ENCODE peak calls at places on chromosomes 11 and 22, in five cellular contexts. One of them, this sample, is unnamed.

GRCh38 chr22:41308544-41308947 is 7.2 kb downstream of the ZC3H7B start:
- DNase-seq in activated CD8-positive, alpha-beta T cell treated with anti-CD3 and anti-CD28 coated beads for 36 hours: no peak
- DNase-seq in HCT116: no peak
- DNase-seq in OCI-LY7: no peak
- DNase-seq in dorsolateral prefrontal cortex: no peak
- DNase-seq in this sample: no peak

GRCh38 chr11:33857924-33858323 is 34.0 kb downstream of the LMO2 start:
- DNase-seq in activated CD8-positive, alpha-beta T cell treated with anti-CD3 and anti-CD28 coated beads for 36 hours: peak
- DNase-seq in HCT116: peak
- DNase-seq in OCI-LY7: peak
- DNase-seq in dorsolateral prefrontal cortex: peak
- DNase-seq in this sample: peak

GRCh38 chr22:45783690-45784089 is 112.1 kb downstream of the ATXN10 start:
- DNase-seq in activated CD8-positive, alpha-beta T cell treated with anti-CD3 and anti-CD28 coated beads for 36 hours: no peak
- DNase-seq in HCT116: no peak
- DNase-seq in OCI-LY7: no peak
- DNase-seq in dorsolateral prefrontal cortex: no peak
- DNase-seq in this sample: no peak

GRCh38 chr22:24141586-24141985 is 39.7 kb upstream of the SUSD2 start:
- DNase-seq in activated CD8-positive, alpha-beta T cell treated with anti-CD3 and anti-CD28 coated beads for 36 hours: peak
- DNase-seq in HCT116: no peak
- DNase-seq in OCI-LY7: no peak
- DNase-seq in dorsolateral prefrontal cortex: no peak
- DNase-seq in this sample: peak

GRCh38 chr11:45982656-45983470 is 60.4 kb downstream of the LARGE2 start:
- DNase-seq in activated CD8-positive, alpha-beta T cell treated with anti-CD3 and anti-CD28 coated beads for 36 hours: peak
- DNase-seq in HCT116: peak
- DNase-seq in OCI-LY7: no peak
- DNase-seq in dorsolateral prefrontal cortex: peak
- DNase-seq in this sample: no peak

GRCh38 chr11:20161923-20162322 is 1.6 kb upstream of the DBX1 start:
- DNase-seq in activated CD8-positive, alpha-beta T cell treated with anti-CD3 and anti-CD28 coated beads for 36 hours: no peak
- DNase-seq in HCT116: no peak
- DNase-seq in OCI-LY7: no peak
- DNase-seq in dorsolateral prefrontal cortex: no peak
- DNase-seq in this sample: no peak

GRCh38 chr11:63868399-63869064 is 29.6 kb downstream of the MARK2 start:
- DNase-seq in activated CD8-positive, alpha-beta T cell treated with anti-CD3 and anti-CD28 coated beads for 36 hours: no peak
- DNase-seq in HCT116: no peak
- DNase-seq in OCI-LY7: no peak
- DNase-seq in dorsolateral prefrontal cortex: no peak
- DNase-seq in this sample: no peak

GRCh38 chr11:1570001-1570453 is 2.0 kb downstream of the DUSP8 start:
- DNase-seq in activated CD8-positive, alpha-beta T cell treated with anti-CD3 and anti-CD28 coated beads for 36 hours: no peak
- DNase-seq in HCT116: no peak
- DNase-seq in OCI-LY7: no peak
- DNase-seq in dorsolateral prefrontal cortex: peak
- DNase-seq in this sample: no peak

GRCh38 chr11:33490842-33491370 is 209.7 kb downstream of the C11orf91 start:
- DNase-seq in activated CD8-positive, alpha-beta T cell treated with anti-CD3 and anti-CD28 coated beads for 36 hours: no peak
- DNase-seq in HCT116: no peak
- DNase-seq in OCI-LY7: peak
- DNase-seq in dorsolateral prefrontal cortex: no peak
- DNase-seq in this sample: no peak

GRCh38 chr11:71222318-71223080 is 29.9 kb downstream of the SHANK2 start:
- DNase-seq in activated CD8-positive, alpha-beta T cell treated with anti-CD3 and anti-CD28 coated beads for 36 hours: no peak
- DNase-seq in HCT116: no peak
- DNase-seq in OCI-LY7: no peak
- DNase-seq in dorsolateral prefrontal cortex: peak
- DNase-seq in this sample: no peak

GRCh38 chr11:93652161-93652597 is 9.3 kb upstream of the CEP295 start:
- DNase-seq in activated CD8-positive, alpha-beta T cell treated with anti-CD3 and anti-CD28 coated beads for 36 hours: no peak
- DNase-seq in HCT116: no peak
- DNase-seq in OCI-LY7: peak
- DNase-seq in dorsolateral prefrontal cortex: no peak
- DNase-seq in this sample: no peak

GRCh38 chr11:17164361-17165246 is 43.2 kb downstream of the PIK3C2A start:
- DNase-seq in activated CD8-positive, alpha-beta T cell treated with anti-CD3 and anti-CD28 coated beads for 36 hours: peak
- DNase-seq in HCT116: no peak
- DNase-seq in OCI-LY7: no peak
- DNase-seq in dorsolateral prefrontal cortex: no peak
- DNase-seq in this sample: peak

GRCh38 chr11:17923213-17923612 is 89.6 kb downstream of the SERGEF start:
- DNase-seq in activated CD8-positive, alpha-beta T cell treated with anti-CD3 and anti-CD28 coated beads for 36 hours: no peak
- DNase-seq in HCT116: no peak
- DNase-seq in OCI-LY7: no peak
- DNase-seq in dorsolateral prefrontal cortex: no peak
- DNase-seq in this sample: no peak

GRCh38 chr11:82676483-82677094 is 57.1 kb downstream of the FAM181B start:
- DNase-seq in activated CD8-positive, alpha-beta T cell treated with anti-CD3 and anti-CD28 coated beads for 36 hours: no peak
- DNase-seq in HCT116: no peak
- DNase-seq in OCI-LY7: peak
- DNase-seq in dorsolateral prefrontal cortex: no peak
- DNase-seq in this sample: no peak

GRCh38 chr11:64924910-64925284 is 408 bp downstream of the PPP2R5B start:
- DNase-seq in activated CD8-positive, alpha-beta T cell treated with anti-CD3 and anti-CD28 coated beads for 36 hours: peak
- DNase-seq in HCT116: no peak
- DNase-seq in OCI-LY7: no peak
- DNase-seq in dorsolateral prefrontal cortex: no peak
- DNase-seq in this sample: peak

GRCh38 chr11:14422052-14422813 is 63.2 kb upstream of the RRAS2 start:
- DNase-seq in activated CD8-positive, alpha-beta T cell treated with anti-CD3 and anti-CD28 coated beads for 36 hours: no peak
- DNase-seq in HCT116: peak
- DNase-seq in OCI-LY7: no peak
- DNase-seq in dorsolateral prefrontal cortex: peak
- DNase-seq in this sample: no peak

GRCh38 chr22:22422629-22423112 is 85.9 kb downstream of the ZNF280B start:
- DNase-seq in activated CD8-positive, alpha-beta T cell treated with anti-CD3 and anti-CD28 coated beads for 36 hours: peak
- DNase-seq in HCT116: peak
- DNase-seq in OCI-LY7: peak
- DNase-seq in dorsolateral prefrontal cortex: no peak
- DNase-seq in this sample: peak

GRCh38 chr11:134559617-134559992 is 147.6 kb upstream of the B3GAT1 start:
- DNase-seq in activated CD8-positive, alpha-beta T cell treated with anti-CD3 and anti-CD28 coated beads for 36 hours: no peak
- DNase-seq in HCT116: no peak
- DNase-seq in OCI-LY7: no peak
- DNase-seq in dorsolateral prefrontal cortex: no peak
- DNase-seq in this sample: no peak

GRCh38 chr11:66264893-66265292 is 3.5 kb upstream of the RAB1B start:
- DNase-seq in activated CD8-positive, alpha-beta T cell treated with anti-CD3 and anti-CD28 coated beads for 36 hours: peak
- DNase-seq in HCT116: no peak
- DNase-seq in OCI-LY7: peak
- DNase-seq in dorsolateral prefrontal cortex: no peak
- DNase-seq in this sample: no peak

GRCh38 chr22:35966314-35967045 is 62.1 kb downstream of the RBFOX2 start:
- DNase-seq in activated CD8-positive, alpha-beta T cell treated with anti-CD3 and anti-CD28 coated beads for 36 hours: no peak
- DNase-seq in HCT116: no peak
- DNase-seq in OCI-LY7: no peak
- DNase-seq in dorsolateral prefrontal cortex: no peak
- DNase-seq in this sample: no peak

GRCh38 chr11:65418681-65419459 is 3.7 kb upstream of the NEAT1 start:
- DNase-seq in activated CD8-positive, alpha-beta T cell treated with anti-CD3 and anti-CD28 coated beads for 36 hours: peak
- DNase-seq in HCT116: peak
- DNase-seq in OCI-LY7: peak
- DNase-seq in dorsolateral prefrontal cortex: peak
- DNase-seq in this sample: peak

GRCh38 chr11:75779960-75780359 is 11.4 kb downstream of the DGAT2 start:
- DNase-seq in activated CD8-positive, alpha-beta T cell treated with anti-CD3 and anti-CD28 coated beads for 36 hours: no peak
- DNase-seq in HCT116: no peak
- DNase-seq in OCI-LY7: no peak
- DNase-seq in dorsolateral prefrontal cortex: peak
- DNase-seq in this sample: no peak

GRCh38 chr11:73585834-73586575 is 11.9 kb downstream of the FAM168A start:
- DNase-seq in activated CD8-positive, alpha-beta T cell treated with anti-CD3 and anti-CD28 coated beads for 36 hours: no peak
- DNase-seq in HCT116: no peak
- DNase-seq in OCI-LY7: no peak
- DNase-seq in dorsolateral prefrontal cortex: no peak
- DNase-seq in this sample: no peak

GRCh38 chr11:85595285-85595884 is 31.8 kb downstream of the DLG2 start:
- DNase-seq in activated CD8-positive, alpha-beta T cell treated with anti-CD3 and anti-CD28 coated beads for 36 hours: no peak
- DNase-seq in HCT116: peak
- DNase-seq in OCI-LY7: peak
- DNase-seq in dorsolateral prefrontal cortex: no peak
- DNase-seq in this sample: peak

GRCh38 chr11:112773256-112773655 is 188.0 kb upstream of the NCAM1 start:
- DNase-seq in activated CD8-positive, alpha-beta T cell treated with anti-CD3 and anti-CD28 coated beads for 36 hours: no peak
- DNase-seq in HCT116: no peak
- DNase-seq in OCI-LY7: no peak
- DNase-seq in dorsolateral prefrontal cortex: peak
- DNase-seq in this sample: no peak

GRCh38 chr11:129788278-129788677 is 27.4 kb upstream of the TMEM45B start:
- DNase-seq in activated CD8-positive, alpha-beta T cell treated with anti-CD3 and anti-CD28 coated beads for 36 hours: no peak
- DNase-seq in HCT116: no peak
- DNase-seq in OCI-LY7: no peak
- DNase-seq in dorsolateral prefrontal cortex: no peak
- DNase-seq in this sample: no peak

GRCh38 chr22:32407332-32407731 is 4.7 kb downstream of the RTCB start:
- DNase-seq in activated CD8-positive, alpha-beta T cell treated with anti-CD3 and anti-CD28 coated beads for 36 hours: no peak
- DNase-seq in HCT116: no peak
- DNase-seq in OCI-LY7: peak
- DNase-seq in dorsolateral prefrontal cortex: no peak
- DNase-seq in this sample: no peak

GRCh38 chr11:87445002-87445401 is 407.3 kb downstream of the TMEM135 start:
- DNase-seq in activated CD8-positive, alpha-beta T cell treated with anti-CD3 and anti-CD28 coated beads for 36 hours: no peak
- DNase-seq in HCT116: no peak
- DNase-seq in OCI-LY7: no peak
- DNase-seq in dorsolateral prefrontal cortex: no peak
- DNase-seq in this sample: no peak

DNA sequence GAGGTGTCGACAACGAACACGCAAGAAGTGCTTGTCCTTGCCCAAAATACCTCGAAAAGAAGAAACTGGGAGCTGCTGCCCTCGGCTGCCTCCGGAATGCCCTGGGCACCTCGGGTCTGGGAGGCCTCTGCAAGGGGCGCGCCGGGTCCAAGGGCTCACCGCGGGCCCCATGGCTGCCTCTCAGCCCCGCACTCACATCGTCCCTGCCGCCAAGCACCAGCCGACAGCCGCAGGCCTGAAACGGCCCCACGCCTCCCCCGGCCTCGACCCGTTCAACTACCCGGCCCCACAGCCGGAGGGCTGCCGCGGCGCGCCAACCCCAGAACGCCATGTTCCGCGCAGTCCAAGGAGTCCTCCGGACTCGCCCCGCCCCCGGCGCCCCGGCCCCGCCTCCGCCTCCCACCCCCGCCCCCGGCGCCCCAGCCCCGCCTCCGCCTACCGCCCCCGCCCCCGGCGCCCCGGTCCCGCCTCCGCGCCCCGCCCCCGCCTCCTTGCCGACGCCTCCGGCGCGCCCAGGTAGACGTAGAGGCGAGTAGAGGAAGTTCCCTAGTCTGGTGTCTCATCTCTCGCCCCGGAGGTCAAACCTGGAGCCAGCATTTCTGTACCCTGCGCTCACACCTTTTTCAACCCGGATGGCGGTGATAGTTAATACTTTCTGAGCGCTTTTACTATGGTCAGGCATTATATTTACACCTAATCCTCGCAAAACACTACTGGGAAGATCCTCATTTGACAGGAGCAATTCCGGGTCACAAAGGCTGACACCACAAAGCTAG is at the start of gene SIRT3:
- DNase-seq in activated CD8-positive, alpha-beta T cell treated with anti-CD3 and anti-CD28 coated beads for 36 hours: peak
- DNase-seq in HCT116: peak
- DNase-seq in OCI-LY7: peak
- DNase-seq in dorsolateral prefrontal cortex: peak
- DNase-seq in this sample: peak
- TF ChIP-seq CTCF in activated CD8-positive, alpha-beta T cell treated with anti-CD3 and anti-CD28 coated beads for 36 hours: no peak
- TF ChIP-seq CTCF in HCT116: no peak
- TF ChIP-seq CTCF in OCI-LY7: no peak
- TF ChIP-seq CTCF in dorsolateral prefrontal cortex: no peak
- TF ChIP-seq CTCF in this sample: no peak

GRCh38 chr11:27717801-27718229 is 17.6 kb upstream of the BDNF start:
- DNase-seq in activated CD8-positive, alpha-beta T cell treated with anti-CD3 and anti-CD28 coated beads for 36 hours: no peak
- DNase-seq in HCT116: no peak
- DNase-seq in OCI-LY7: no peak
- DNase-seq in dorsolateral prefrontal cortex: no peak
- DNase-seq in this sample: no peak

GRCh38 chr11:27719575-27719925 is 19.3 kb upstream of the BDNF start:
- DNase-seq in activated CD8-positive, alpha-beta T cell treated with anti-CD3 and anti-CD28 coated beads for 36 hours: no peak
- DNase-seq in HCT116: no peak
- DNase-seq in OCI-LY7: no peak
- DNase-seq in dorsolateral prefrontal cortex: no peak
- DNase-seq in this sample: no peak

GRCh38 chr11:27718346-27718852 is 18.1 kb upstream of the BDNF start:
- DNase-seq in activated CD8-positive, alpha-beta T cell treated with anti-CD3 and anti-CD28 coated beads for 36 hours: no peak
- DNase-seq in HCT116: peak
- DNase-seq in OCI-LY7: no peak
- DNase-seq in dorsolateral prefrontal cortex: peak
- DNase-seq in this sample: no peak

GRCh38 chr11:27720277-27720830 is 20.1 kb upstream of the BDNF start:
- DNase-seq in activated CD8-positive, alpha-beta T cell treated with anti-CD3 and anti-CD28 coated beads for 36 hours: peak
- DNase-seq in HCT116: no peak
- DNase-seq in OCI-LY7: no peak
- DNase-seq in dorsolateral prefrontal cortex: no peak
- DNase-seq in this sample: peak

GRCh38 chr11:27718853-27719574 is 18.8 kb upstream of the BDNF start:
- DNase-seq in activated CD8-positive, alpha-beta T cell treated with anti-CD3 and anti-CD28 coated beads for 36 hours: no peak
- DNase-seq in HCT116: no peak
- DNase-seq in OCI-LY7: no peak
- DNase-seq in dorsolateral prefrontal cortex: peak
- DNase-seq in this sample: no peak
- TF ChIP-seq CTCF in activated CD8-positive, alpha-beta T cell treated with anti-CD3 and anti-CD28 coated beads for 36 hours: no peak
- TF ChIP-seq CTCF in HCT116: no peak
- TF ChIP-seq CTCF in OCI-LY7: no peak
- TF ChIP-seq CTCF in dorsolateral prefrontal cortex: no peak
- TF ChIP-seq CTCF in this sample: no peak

DNA sequence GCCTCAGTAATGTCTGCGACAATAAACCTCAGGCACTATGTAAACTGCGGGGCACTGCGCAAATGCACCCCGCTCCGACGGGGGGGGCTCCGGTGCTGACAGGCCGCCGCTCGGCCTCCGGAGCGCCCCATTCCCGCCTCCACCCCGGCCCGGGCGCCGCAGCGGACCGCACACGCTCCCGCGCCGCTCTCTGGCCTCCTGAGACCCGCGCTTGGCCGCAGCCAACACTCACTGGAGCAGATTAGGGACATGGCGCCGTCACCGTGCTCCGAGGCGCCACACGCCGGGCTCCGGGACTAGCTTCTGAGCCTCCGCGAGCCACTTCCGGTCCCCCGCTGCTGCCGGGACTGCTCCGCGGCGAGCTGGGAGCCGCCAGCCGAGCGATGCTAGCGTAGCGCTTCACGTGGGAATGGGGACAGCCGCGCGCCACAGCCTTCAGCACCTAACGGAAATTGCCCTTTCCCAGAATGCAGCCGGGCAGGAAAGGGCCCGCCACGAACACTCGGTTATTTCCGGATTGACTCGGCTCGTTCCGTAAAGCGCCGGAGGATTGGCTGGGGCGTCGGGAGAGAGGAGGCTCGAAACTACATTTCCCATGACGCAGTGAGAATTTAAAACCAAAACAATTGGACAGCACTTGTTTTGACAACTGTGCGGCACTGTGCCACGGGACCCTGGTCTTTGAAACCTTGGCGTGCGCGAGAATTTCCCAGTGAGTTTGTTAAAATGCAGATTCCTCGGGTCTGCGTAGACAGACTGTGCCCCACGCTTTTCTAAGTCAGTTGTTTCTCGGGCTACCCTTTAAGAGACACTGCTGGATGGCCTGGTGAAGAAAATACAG is at the start of gene PRPF19:
- DNase-seq in activated CD8-positive, alpha-beta T cell treated with anti-CD3 and anti-CD28 coated beads for 36 hours: peak
- DNase-seq in HCT116: peak
- DNase-seq in OCI-LY7: peak
- DNase-seq in dorsolateral prefrontal cortex: peak
- DNase-seq in this sample: peak
- TF ChIP-seq CTCF in activated CD8-positive, alpha-beta T cell treated with anti-CD3 and anti-CD28 coated beads for 36 hours: no peak
- TF ChIP-seq CTCF in HCT116: no peak
- TF ChIP-seq CTCF in OCI-LY7: no peak
- TF ChIP-seq CTCF in dorsolateral prefrontal cortex: peak
- TF ChIP-seq CTCF in this sample: no peak

GRCh38 chr11:13033760-13034533 is 24.8 kb downstream of the RASSF10 start:
- DNase-seq in activated CD8-positive, alpha-beta T cell treated with anti-CD3 and anti-CD28 coated beads for 36 hours: no peak
- DNase-seq in HCT116: no peak
- DNase-seq in OCI-LY7: no peak
- DNase-seq in dorsolateral prefrontal cortex: no peak
- DNase-seq in this sample: no peak
- TF ChIP-seq CTCF in activated CD8-positive, alpha-beta T cell treated with anti-CD3 and anti-CD28 coated beads for 36 hours: no peak
- TF ChIP-seq CTCF in HCT116: no peak
- TF ChIP-seq CTCF in OCI-LY7: no peak
- TF ChIP-seq CTCF in dorsolateral prefrontal cortex: no peak
- TF ChIP-seq CTCF in this sample: no peak

This sample was measured in GM13976.